ENCODE peak calls at places on chromosomes 1 and 21, in four cellular contexts. One of them, this sample, is unnamed.

GRCh38 chr1:55860816-55861519 is 645.8 kb upstream of the USP24 start:
- DNase-seq in GM04504: no peak
- DNase-seq in mesothelial cell of epicardium: no peak
- DNase-seq in T-helper 1 cell: no peak
- DNase-seq in this sample: no peak

GRCh38 chr1:203769505-203770343 is 4.7 kb downstream of the LAX1 start:
- DNase-seq in T-helper 1 cell: no peak
- DNase-seq in mesothelial cell of epicardium: no peak
- DNase-seq in GM04504: peak; percentile 79
- DNase-seq in this sample: no peak

GRCh38 chr1:52707927-52708655 is 9.9 kb upstream of the COA7 start:
- DNase-seq in mesothelial cell of epicardium: no peak
- DNase-seq in T-helper 1 cell: no peak
- DNase-seq in GM04504: peak; percentile 47
- DNase-seq in this sample: no peak

GRCh38 chr1:167515893-167516321 is 2.4 kb downstream of the CD247 start:
- DNase-seq in T-helper 1 cell: no peak
- DNase-seq in mesothelial cell of epicardium: no peak
- DNase-seq in GM04504: no peak
- DNase-seq in this sample: no peak

GRCh38 chr21:28657576-28657975 is 335.1 kb downstream of the LTN1 start:
- DNase-seq in GM04504: no peak
- DNase-seq in mesothelial cell of epicardium: no peak
- DNase-seq in T-helper 1 cell: no peak
- DNase-seq in this sample: no peak

GRCh38 chr1:94418664-94419655 is 771 bp downstream of the ABCD3 start:
- DNase-seq in T-helper 1 cell: peak; percentile 2
- DNase-seq in GM04504: peak; percentile 24
- DNase-seq in mesothelial cell of epicardium: no peak
- DNase-seq in this sample: no peak

GRCh38 chr1:3240524-3241235 is 171.7 kb downstream of the PRDM16 start:
- DNase-seq in mesothelial cell of epicardium: no peak
- DNase-seq in T-helper 1 cell: no peak
- DNase-seq in GM04504: no peak
- DNase-seq in this sample: no peak

GRCh38 chr1:53643061-53643880 is 95.7 kb downstream of the GLIS1 start:
- DNase-seq in T-helper 1 cell: no peak
- DNase-seq in GM04504: no peak
- DNase-seq in mesothelial cell of epicardium: peak; percentile 12
- DNase-seq in this sample: no peak

This sample was measured in CD8-positive, alpha-beta memory T cell.